ENCODE peak calls at places on chromosomes 2 and 18, in five cellular contexts. Y, G, D, T and J are unnamed samples.

GRCh38 chr2:52934354-52934898 is 833.2 kb upstream of the CHAC2 start:
- DNase-seq in Y (peak; percentile 91), G (no peak), D (no peak), T (peak; percentile 68), J (no peak)

GRCh38 chr2:241268716-241269445 is 46.6 kb downstream of the HDLBP start:
- DNase-seq in Y (peak; percentile 57), G (peak; percentile 68), D (no peak), T (no peak), J (no peak)

GRCh38 chr18:25247725-25248124 is 104.2 kb downstream of the ZNF521 start:
- DNase-seq in Y (peak; percentile 77), G (peak; percentile 22), D (no peak), T (no peak), J (no peak)

GRCh38 chr2:69915050-69915945 is at the start of gene MXD1:
- DNase-seq in Y (no peak), G (no peak), D (no peak), T (no peak), J (no peak)

GRCh38 chr2:11746807-11747459 is 501 bp downstream of the LPIN1 start:
- DNase-seq in Y (peak; percentile 16), G (no peak), D (no peak), T (no peak), J (no peak)

GRCh38 chr2:7738596-7738995 is 821.4 kb downstream of the RNF144A start:
- DNase-seq in Y (no peak), G (no peak), D (no peak), T (no peak), J (no peak)

GRCh38 chr2:98487806-98488189 is 43.1 kb downstream of the INPP4A start:
- DNase-seq in Y (peak; percentile 17), G (no peak), D (no peak), T (no peak), J (no peak)

GRCh38 chr2:9974344-9974743 is 22.9 kb downstream of the GRHL1 start:
- DNase-seq in Y (peak; percentile 49), G (no peak), D (no peak), T (no peak), J (no peak)